ENCODE peak calls at places on chromosomes 12 and 14, in six cellular contexts. K, J, E, B, I and R are unnamed samples.

GRCh38 chr12:48758186-48758585 is 30.7 kb downstream of the ADCY6 start:
- DNase-seq in K (no peak), J (no peak), E (no peak), B (no peak), I (no peak), R (peak; percentile 31)

GRCh38 chr14:68141531-68142088 is 322.0 kb downstream of the RAD51B start:
- DNase-seq in K (no peak), J (no peak), E (no peak), B (no peak), I (no peak), R (peak; percentile 42)

GRCh38 chr12:128951448-128951847 is 98.2 kb downstream of the GLT1D1 start:
- DNase-seq in K (no peak), J (no peak), E (no peak), B (no peak), I (no peak), R (no peak)

GRCh38 chr14:21039059-21039422 is 3.1 kb upstream of the RNASE7 start:
- DNase-seq in K (peak; percentile 74), J (peak; percentile 34), E (peak; percentile 83), B (peak; percentile 80), I (peak; percentile 88), R (peak; percentile 68)

GRCh38 chr14:105023791-105024480 is 3.1 kb upstream of the CDCA4 start:
- DNase-seq in K (no peak), J (no peak), E (peak; percentile 29), B (no peak), I (no peak), R (peak; percentile 85)

GRCh38 chr12:41981758-41982157 is 162.9 kb downstream of the GXYLT1 start:
- DNase-seq in K (no peak), J (no peak), E (no peak), B (no peak), I (no peak), R (peak; percentile 3)

GRCh38 chr12:1083888-1084262 is 92.9 kb downstream of the ERC1 start:
- DNase-seq in K (no peak), J (no peak), E (peak; percentile 77), B (no peak), I (no peak), R (peak; percentile 83)

GRCh38 chr14:81275305-81275950 is 54.7 kb upstream of the GTF2A1 start:
- DNase-seq in K (no peak), J (no peak), E (no peak), B (no peak), I (peak; percentile 24), R (no peak)

GRCh38 chr12:6915023-6915788 is 826 bp downstream of the ENO2 start:
- DNase-seq in K (peak; percentile 33), J (no peak), E (no peak), B (no peak), I (peak; percentile 45), R (no peak)

GRCh38 chr12:113867258-113867657 is 98.9 kb downstream of the RBM19 start:
- DNase-seq in K (no peak), J (no peak), E (no peak), B (no peak), I (no peak), R (peak; percentile 46)

GRCh38 chr12:68065163-68065562 is 75.9 kb downstream of the IFNG-AS1 start:
- DNase-seq in K (no peak), J (no peak), E (no peak), B (no peak), I (no peak), R (no peak)

GRCh38 chr12:68069276-68069675 is 80.0 kb downstream of the IFNG-AS1 start:
- DNase-seq in K (no peak), J (no peak), E (no peak), B (no peak), I (no peak), R (no peak)

GRCh38 chr12:68070957-68071356 is 81.7 kb downstream of the IFNG-AS1 start:
- DNase-seq in K (no peak), J (no peak), E (no peak), B (no peak), I (no peak), R (no peak)

GRCh38 chr12:68065687-68066086 is 76.4 kb downstream of the IFNG-AS1 start:
- DNase-seq in K (no peak), J (no peak), E (no peak), B (no peak), I (no peak), R (no peak)

DNA sequence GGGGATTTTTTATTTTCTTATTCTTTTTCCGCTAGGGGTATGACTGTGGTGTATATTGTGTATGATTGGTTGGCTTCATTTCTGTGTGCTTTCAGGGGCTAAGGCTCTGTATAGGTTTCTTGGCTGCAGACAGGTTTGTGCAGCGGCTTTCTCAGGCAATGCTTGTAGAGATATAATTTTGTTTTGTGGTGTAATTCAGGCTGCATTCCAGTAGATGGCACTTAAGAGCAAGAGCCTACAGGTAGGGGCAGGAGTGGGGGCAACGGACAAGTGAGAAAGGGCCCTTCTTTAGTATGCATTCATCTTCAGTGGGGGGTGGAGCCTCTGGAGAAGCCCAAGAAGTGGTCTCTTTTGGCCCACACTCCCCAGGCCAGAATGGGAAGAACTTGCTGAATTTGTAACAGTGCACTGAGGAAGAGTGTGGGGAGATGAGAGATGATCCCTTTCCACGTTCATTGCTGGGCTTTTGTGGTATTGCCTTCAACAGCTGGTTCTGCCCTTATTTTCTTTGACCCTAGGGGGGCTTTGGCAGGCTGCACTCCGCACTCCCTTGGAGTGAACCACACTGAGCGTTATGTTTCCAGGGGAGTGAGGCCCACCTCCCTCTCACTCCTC is 78.6 kb downstream of the IFNG-AS1 start:
- DNase-seq in K (no peak), J (no peak), E (no peak), B (no peak), I (no peak), R (peak; percentile 15)
- TF ChIP-seq CTCF in K (no peak), J (peak; percentile 16), E (no peak), B (no peak), I (no peak), R (peak; percentile 63)

GRCh38 chr12:127396720-127397119 is 870.2 kb upstream of the TMEM132C start:
- DNase-seq in K (no peak), J (no peak), E (no peak), B (no peak), I (no peak), R (peak; percentile 6)
- TF ChIP-seq CTCF in K (no peak), J (no peak), E (no peak), B (no peak), I (no peak), R (no peak)

GRCh38 chr14:74942608-74943007 is 12.8 kb downstream of the PGF start:
- DNase-seq in K (no peak), J (no peak), E (no peak), B (no peak), I (no peak), R (no peak)

GRCh38 chr14:74945852-74946658 is 9.3 kb downstream of the PGF start:
- DNase-seq in K (peak; percentile 76), J (peak; percentile 78), E (peak; percentile 76), B (peak; percentile 78), I (peak; percentile 79), R (peak; percentile 76)

GRCh38 chr14:74946659-74947281 is 8.6 kb downstream of the PGF start:
- DNase-seq in K (no peak), J (no peak), E (no peak), B (no peak), I (no peak), R (no peak)

GRCh38 chr14:74947353-74948227 is 7.8 kb downstream of the PGF start:
- DNase-seq in K (no peak), J (no peak), E (no peak), B (no peak), I (no peak), R (no peak)

DNA sequence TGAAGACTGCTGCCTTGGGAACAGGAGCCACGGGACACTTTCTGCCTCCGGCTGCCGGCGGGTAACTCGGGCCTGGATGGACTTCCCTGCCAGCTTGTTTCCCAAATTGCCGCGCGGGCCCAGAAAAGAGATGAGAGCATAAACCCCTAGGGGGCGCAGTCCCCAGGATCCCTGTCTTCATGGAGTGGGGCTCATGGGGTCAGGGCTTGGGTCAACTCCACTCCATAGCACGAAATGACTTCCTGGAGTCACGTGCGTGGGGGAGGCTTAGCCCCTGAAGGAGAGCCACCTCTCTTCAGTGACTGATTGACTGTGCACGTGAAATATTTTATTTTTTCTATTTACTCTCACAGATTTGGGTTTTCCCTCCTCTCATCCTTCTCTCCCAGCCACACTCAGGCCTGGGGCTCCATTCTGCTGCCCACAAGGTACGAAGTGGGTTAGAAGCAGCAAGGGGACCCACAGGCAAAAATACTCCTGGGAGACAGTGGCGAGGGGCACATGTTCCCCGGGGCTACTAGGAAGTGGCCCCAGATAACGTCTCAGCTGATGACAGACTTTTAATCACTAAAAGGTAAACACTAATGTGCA is 10.0 kb downstream of the PGF start:
- DNase-seq in K (no peak), J (no peak), E (peak; percentile 52), B (no peak), I (no peak), R (no peak)
- TF ChIP-seq CTCF in K (peak; percentile 28), J (peak; percentile 36), E (peak; percentile 13), B (no peak), I (peak; percentile 41), R (peak; percentile 74)

GRCh38 chr12:65823481-65824313 is 586 bp upstream of the HMGA2 start:
- DNase-seq in K (peak; percentile 32), J (no peak), E (peak; percentile 36), B (peak; percentile 70), I (no peak), R (peak; percentile 67)

GRCh38 chr12:65824314-65824563 is at the start of gene HMGA2:
- DNase-seq in K (peak; percentile 32), J (no peak), E (peak; percentile 10), B (no peak), I (no peak), R (peak; percentile 80)

GRCh38 chr12:65821336-65821735 is 2.9 kb upstream of the HMGA2 start:
- DNase-seq in K (no peak), J (no peak), E (no peak), B (no peak), I (no peak), R (no peak)

GRCh38 chr12:65825323-65825572 is 965 bp downstream of the HMGA2 start:
- DNase-seq in K (no peak), J (no peak), E (no peak), B (no peak), I (no peak), R (no peak)

DNA sequence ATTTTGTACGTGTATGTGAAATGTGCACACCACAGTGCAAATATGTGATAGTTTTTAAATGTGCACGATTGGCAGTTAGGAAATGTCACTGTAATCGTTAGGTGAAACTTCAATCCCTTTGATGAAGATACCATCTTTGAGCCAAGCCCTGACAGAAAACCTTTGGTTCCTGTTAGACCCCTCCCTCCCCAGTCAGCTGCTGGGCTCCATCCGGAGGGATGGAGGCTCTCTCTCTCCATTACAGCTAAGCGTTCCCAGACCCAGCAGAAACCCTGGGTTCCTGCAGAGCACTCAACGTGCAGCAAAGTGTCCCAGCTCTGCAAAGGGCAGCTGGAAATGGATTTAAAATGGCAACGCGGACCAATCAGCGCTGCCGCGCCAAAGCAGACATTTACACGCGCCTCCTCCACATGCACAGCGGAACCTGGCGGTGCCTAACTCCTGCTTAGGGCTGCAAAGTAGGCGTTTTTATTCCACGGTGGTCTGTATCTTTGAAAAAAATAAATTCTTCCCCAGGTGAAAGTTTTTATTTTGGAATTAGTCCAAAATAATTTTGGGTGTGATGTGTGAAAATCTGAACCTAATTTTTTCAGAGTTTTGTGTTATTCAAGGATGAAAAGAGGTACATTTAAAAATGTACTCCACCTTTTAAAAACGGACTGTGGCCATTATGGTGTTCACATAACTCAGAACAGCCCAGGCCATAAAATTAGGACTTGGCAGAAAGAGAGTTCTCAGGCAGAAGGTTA is 1.4 kb upstream of the HMGA2 start:
- DNase-seq in K (no peak), J (no peak), E (no peak), B (peak; percentile 38), I (no peak), R (peak; percentile 83)
- TF ChIP-seq CTCF in K (no peak), J (no peak), E (no peak), B (no peak), I (no peak), R (peak; percentile 37)